ENCODE peak calls at places on chromosomes 4 and X, in four cellular contexts. A is hepatic stellate cell; W is activated naive CD4-positive, alpha-beta T cell; O is mammary epithelial cell. N is an unnamed sample.

GRCh38 chr4:74499986-74500781 is 55.2 kb downstream of the AREG start:
- DNase-seq in A (peak), W (no peak), O (peak), N (no peak)

GRCh38 chr4:12170308-12170707 is 741.6 kb upstream of the HS3ST1 start:
- DNase-seq in A (no peak), W (no peak), O (no peak), N (no peak)

GRCh38 chr4:139857021-139857420 is 191.4 kb downstream of the MGST2 start:
- DNase-seq in A (no peak), W (no peak), O (no peak), N (peak)

GRCh38 chr4:71195932-71196331 is 142.9 kb upstream of the SLC4A4 start:
- DNase-seq in A (peak), W (no peak), O (no peak), N (no peak)

GRCh38 chr4:159150838-159151390 is 48.0 kb downstream of the RAPGEF2 start:
- DNase-seq in A (no peak), W (no peak), O (no peak), N (no peak)

GRCh38 chrX:63930140-63930539 is 145.1 kb upstream of the ARHGEF9 start:
- DNase-seq in A (no peak), W (no peak), O (peak), N (no peak)

GRCh38 chrX:130084651-130085237 is 25.6 kb downstream of the ELF4 start:
- DNase-seq in A (no peak), W (no peak), O (no peak), N (no peak)

GRCh38 chrX:87900320-87900908 is 382.8 kb downstream of the KLHL4 start:
- DNase-seq in A (no peak), W (no peak), O (peak), N (no peak)

GRCh38 chr4:148962539-148963290 is 520.5 kb upstream of the NR3C2 start:
- DNase-seq in A (peak), W (no peak), O (peak), N (no peak)

GRCh38 chr4:1152284-1152683 is 20.1 kb downstream of the SPON2 start:
- DNase-seq in A (no peak), W (no peak), O (no peak), N (no peak)

GRCh38 chr4:163610642-163611041 is 116.2 kb downstream of the TMA16 start:
- DNase-seq in A (no peak), W (no peak), O (no peak), N (no peak)

GRCh38 chr4:83054928-83055327 is 19.9 kb downstream of the COPS4 start:
- DNase-seq in A (peak), W (no peak), O (no peak), N (no peak)

GRCh38 chr4:102530986-102531385 is 29.8 kb downstream of the NFKB1 start:
- DNase-seq in A (no peak), W (no peak), O (no peak), N (no peak)

GRCh38 chr4:28463184-28463690 is 1602.6 kb downstream of the STIM2 start:
- DNase-seq in A (no peak), W (no peak), O (no peak), N (no peak)

GRCh38 chr4:144985536-144985935 is 112.5 kb downstream of the ANAPC10 start:
- DNase-seq in A (no peak), W (no peak), O (no peak), N (no peak)

GRCh38 chr4:100984901-100985300 is 362.4 kb downstream of the PPP3CA start:
- DNase-seq in A (peak), W (no peak), O (peak), N (no peak)

GRCh38 chr4:141810702-141811365 is 174.5 kb downstream of the IL15 start:
- DNase-seq in A (no peak), W (no peak), O (no peak), N (no peak)

N was measured in NCI-H345.